ENCODE peak calls at places on chromosomes 12 and 14, in four cellular contexts. Z, U, Y and G are unnamed samples.

GRCh38 chr14:58898655-58899316 is 261.0 kb downstream of the DACT1 start:
- ATAC-seq in Z (no peak), U (peak; percentile 98), Y (no peak), G (no peak)

GRCh38 chr12:50006266-50006665 is 19.0 kb downstream of the RACGAP1 start:
- ATAC-seq in Z (no peak), U (no peak), Y (peak; percentile 59), G (no peak)

GRCh38 chr12:70451528-70451927 is 85.4 kb downstream of the KCNMB4 start:
- ATAC-seq in Z (no peak), U (peak; percentile 59), Y (no peak), G (no peak)

GRCh38 chr14:65847065-65847847 is 434.7 kb downstream of the FUT8 start:
- ATAC-seq in Z (peak; percentile 84), U (no peak), Y (peak; percentile 89), G (peak; percentile 77)

GRCh38 chr14:106530423-106531107 is 1004.2 kb downstream of the TMEM121 start:
- ATAC-seq in Z (peak; percentile 86), U (no peak), Y (peak; percentile 99), G (peak; percentile 68)

GRCh38 chr12:69570000-69570516 is 15.2 kb upstream of the CCT2 start:
- ATAC-seq in Z (no peak), U (peak; percentile 78), Y (no peak), G (no peak)

GRCh38 chr12:94198469-94198868 is 50.1 kb downstream of the PLXNC1 start:
- ATAC-seq in Z (no peak), U (no peak), Y (no peak), G (no peak)

GRCh38 chr12:15180975-15181683 is 40.1 kb downstream of the RERG start:
- ATAC-seq in Z (no peak), U (no peak), Y (no peak), G (no peak)

GRCh38 chr12:94561943-94562411 is 88.4 kb downstream of the TMCC3 start:
- ATAC-seq in Z (no peak), U (peak; percentile 56), Y (no peak), G (peak; percentile 59)

GRCh38 chr12:64323006-64323405 is 67.6 kb downstream of the C12orf56 start:
- ATAC-seq in Z (no peak), U (no peak), Y (no peak), G (no peak)

GRCh38 chr12:132847363-132848356 is 19.0 kb upstream of the GOLGA3 start:
- ATAC-seq in Z (no peak), U (no peak), Y (no peak), G (no peak)

GRCh38 chr12:71141270-71141948 is 16.4 kb downstream of the TSPAN8 start:
- ATAC-seq in Z (no peak), U (no peak), Y (no peak), G (no peak)

GRCh38 chr12:132114667-132115066 is 29.5 kb downstream of the DDX51 start:
- ATAC-seq in Z (no peak), U (no peak), Y (no peak), G (no peak)

GRCh38 chr14:98909251-98909944 is 362.6 kb downstream of the BCL11B start:
- ATAC-seq in Z (no peak), U (peak; percentile 80), Y (no peak), G (no peak)

GRCh38 chr14:29569194-29569593 is 358.5 kb downstream of the PRKD1 start:
- ATAC-seq in Z (no peak), U (no peak), Y (no peak), G (no peak)

GRCh38 chr14:90319173-90319572 is 12.6 kb downstream of the NRDE2 start:
- ATAC-seq in Z (no peak), U (peak; percentile 14), Y (no peak), G (no peak)

GRCh38 chr12:32312049-32312670 is 87.2 kb upstream of the FGD4 start:
- ATAC-seq in Z (peak; percentile 69), U (peak; percentile 50), Y (no peak), G (no peak)

GRCh38 chr12:45089417-45089816 is 38.5 kb upstream of the DBX2 start:
- ATAC-seq in Z (no peak), U (no peak), Y (no peak), G (no peak)

GRCh38 chr14:82689948-82690347 is 1156.3 kb upstream of the SEL1L start:
- ATAC-seq in Z (no peak), U (no peak), Y (no peak), G (no peak)

GRCh38 chr14:45868863-45869262 is 615.9 kb upstream of the MIS18BP1 start:
- ATAC-seq in Z (no peak), U (peak; percentile 8), Y (no peak), G (no peak)

GRCh38 chr12:92614502-92614901 is 88.3 kb upstream of the PLEKHG7 start:
- ATAC-seq in Z (no peak), U (no peak), Y (no peak), G (no peak)

GRCh38 chr12:84508325-84508861 is 404.2 kb downstream of the SLC6A15 start:
- ATAC-seq in Z (no peak), U (peak; percentile 96), Y (no peak), G (no peak)

GRCh38 chr12:18502422-18502821 is 235.4 kb downstream of the PLCZ1 start:
- ATAC-seq in Z (no peak), U (no peak), Y (no peak), G (no peak)

GRCh38 chr12:75707983-75708382 is 196.6 kb upstream of the KRR1 start:
- ATAC-seq in Z (no peak), U (no peak), Y (no peak), G (no peak)

GRCh38 chr12:100443434-100443833 is 30.2 kb upstream of the NR1H4 start:
- ATAC-seq in Z (no peak), U (no peak), Y (no peak), G (no peak)

GRCh38 chr12:100716658-100716948 is 78.0 kb upstream of the ANO4 start:
- ATAC-seq in Z (no peak), U (peak; percentile 29), Y (no peak), G (no peak)

GRCh38 chr12:31204995-31205582 is 120.9 kb downstream of the SINHCAF start:
- ATAC-seq in Z (peak; percentile 33), U (peak; percentile 69), Y (peak; percentile 82), G (peak; percentile 88)

GRCh38 chr14:70107309-70107708 is 81.4 kb downstream of the SLC8A3 start:
- ATAC-seq in Z (no peak), U (no peak), Y (no peak), G (no peak)

GRCh38 chr12:123058980-123059379 is 78.5 kb downstream of the ARL6IP4 start:
- ATAC-seq in Z (no peak), U (no peak), Y (no peak), G (no peak)

GRCh38 chr12:87518508-87518907 is 510.7 kb downstream of the C12orf50 start:
- ATAC-seq in Z (no peak), U (peak; percentile 33), Y (no peak), G (no peak)

GRCh38 chr12:109949089-109949488 is 47.1 kb downstream of the GIT2 start:
- ATAC-seq in Z (no peak), U (no peak), Y (no peak), G (no peak)

GRCh38 chr12:54385251-54385914 is 850 bp upstream of the ZNF385A start:
- ATAC-seq in Z (no peak), U (no peak), Y (no peak), G (no peak)

GRCh38 chr12:116692605-116693004 is 45.3 kb downstream of the SPRING1 start:
- ATAC-seq in Z (no peak), U (no peak), Y (no peak), G (no peak)

GRCh38 chr12:66883545-66883944 is 204.7 kb upstream of the GRIP1 start:
- ATAC-seq in Z (no peak), U (no peak), Y (no peak), G (no peak)

GRCh38 chr12:93802293-93802692 is 125.1 kb downstream of the CRADD start:
- ATAC-seq in Z (no peak), U (no peak), Y (no peak), G (no peak)

GRCh38 chr12:98227162-98227561 is 288.2 kb upstream of the TMPO start:
- ATAC-seq in Z (no peak), U (no peak), Y (no peak), G (no peak)

GRCh38 chr14:91253795-91254323 is 9.4 kb upstream of the GPR68 start:
- ATAC-seq in Z (peak; percentile 1), U (no peak), Y (no peak), G (no peak)

GRCh38 chr12:55727643-55728184 is 1.1 kb downstream of the CD63 start:
- ATAC-seq in Z (no peak), U (no peak), Y (no peak), G (no peak)